ENCODE peak calls at places on chromosomes 12 and 14, in four cellular contexts. S is T-cell; V is CD8-positive, alpha-beta memory T cell; D is HTR-8/SVneo. K is an unnamed sample.

GRCh38 chr14:20836668-20837338 is 34.2 kb upstream of the RNASE1 start:
- DNase-seq in S (no peak), V (no peak), D (no peak), K (no peak)

GRCh38 chr14:36293824-36294223 is 26.6 kb downstream of the MBIP start:
- DNase-seq in S (no peak), V (no peak), D (no peak), K (no peak)

GRCh38 chr14:60311417-60311816 is 62.4 kb downstream of the PPM1A start:
- DNase-seq in S (no peak), V (no peak), D (no peak), K (no peak)

GRCh38 chr12:125249066-125249824 is 184.0 kb downstream of the AACS start:
- DNase-seq in S (no peak), V (no peak), D (no peak), K (no peak)

GRCh38 chr12:34299802-34300193 is 277.5 kb downstream of the ALG10 start:
- DNase-seq in S (no peak), V (peak), D (no peak), K (no peak)

GRCh38 chr14:104121142-104121541 is 17.2 kb upstream of the KIF26A start:
- DNase-seq in S (no peak), V (no peak), D (no peak), K (peak)

GRCh38 chr12:131948166-131948712 is 1.5 kb upstream of the EP400 start:
- DNase-seq in S (no peak), V (no peak), D (no peak), K (no peak)

GRCh38 chr12:42607584-42607984 is 18.0 kb upstream of the PRICKLE1 start:
- DNase-seq in S (no peak), V (no peak), D (no peak), K (no peak)

GRCh38 chr12:50563434-50563787 is 58.6 kb downstream of the DIP2B start:
- DNase-seq in S (no peak), V (no peak), D (no peak), K (no peak)

GRCh38 chr12:3077572-3078081 is 448 bp downstream of the TSPAN9 start:
- DNase-seq in S (no peak), V (no peak), D (peak), K (no peak)

GRCh38 chr12:117514016-117514415 is 152.6 kb upstream of the NOS1 start:
- DNase-seq in S (no peak), V (no peak), D (no peak), K (no peak)

GRCh38 chr14:52783211-52783610 is 8.2 kb downstream of the GNPNAT1 start:
- DNase-seq in S (no peak), V (no peak), D (no peak), K (no peak)

GRCh38 chr12:26374934-26375333 is 179.6 kb downstream of the SSPN start:
- DNase-seq in S (no peak), V (no peak), D (no peak), K (no peak)

GRCh38 chr14:88599761-88600439 is 37.1 kb downstream of the ZC3H14 start:
- DNase-seq in S (no peak), V (no peak), D (no peak), K (no peak)

GRCh38 chr14:102155150-102155549 is 15.5 kb downstream of the WDR20 start:
- DNase-seq in S (no peak), V (no peak), D (no peak), K (no peak)

GRCh38 chr14:51938137-51938536 is 51.2 kb upstream of the RTRAF start:
- DNase-seq in S (no peak), V (no peak), D (no peak), K (no peak)

GRCh38 chr12:119914666-119915065 is 37.5 kb upstream of the CIT start:
- DNase-seq in S (no peak), V (no peak), D (no peak), K (no peak)

GRCh38 chr14:22837059-22837749 is 819 bp downstream of the MMP14 start:
- DNase-seq in S (no peak), V (no peak), D (peak), K (no peak)

GRCh38 chr14:38357557-38357956 is 101.7 kb upstream of the CLEC14A start:
- DNase-seq in S (no peak), V (no peak), D (peak), K (no peak)

GRCh38 chr14:92122351-92122677 is 545 bp downstream of the CPSF2 start:
- DNase-seq in S (no peak), V (no peak), D (peak), K (peak)

GRCh38 chr12:49567302-49567610 is 686 bp downstream of the MCRS1 start:
- DNase-seq in S (no peak), V (no peak), D (no peak), K (no peak)

GRCh38 chr12:105164068-105164467 is 56.5 kb downstream of the WASHC4 start:
- DNase-seq in S (no peak), V (no peak), D (no peak), K (no peak)

GRCh38 chr12:30746190-30746589 is 8.6 kb downstream of the CAPRIN2 start:
- DNase-seq in S (no peak), V (no peak), D (no peak), K (no peak)

GRCh38 chr14:35883677-35884293 is 57.6 kb downstream of the BRMS1L start:
- DNase-seq in S (no peak), V (no peak), D (peak), K (peak)

GRCh38 chr14:32224731-32225377 is 21.8 kb upstream of the RNU6-8 start:
- DNase-seq in S (no peak), V (no peak), D (peak), K (peak)

GRCh38 chr14:24032727-24033418 is 18.9 kb upstream of the CARMIL3 start:
- DNase-seq in S (no peak), V (no peak), D (no peak), K (no peak)

GRCh38 chr12:6461401-6462233 is 8.9 kb downstream of the VAMP1 start:
- DNase-seq in S (peak), V (peak), D (no peak), K (no peak)

GRCh38 chr14:22776215-22776614 is 9.7 kb downstream of the OXA1L start:
- DNase-seq in S (no peak), V (no peak), D (no peak), K (no peak)

GRCh38 chr12:50678650-50679049 is 85.3 kb upstream of the ATF1 start:
- DNase-seq in S (no peak), V (no peak), D (no peak), K (no peak)

GRCh38 chr12:27133022-27133590 is 50.7 kb upstream of the C12orf71 start:
- DNase-seq in S (no peak), V (no peak), D (no peak), K (no peak)

GRCh38 chr14:90409209-90409730 is 12.4 kb downstream of the CALM1 start:
- DNase-seq in S (no peak), V (no peak), D (peak), K (no peak)

GRCh38 chr12:90896164-90896563 is 58.8 kb downstream of the CCER1 start:
- DNase-seq in S (no peak), V (no peak), D (peak), K (peak)

GRCh38 chr12:80710727-80711066 is 3.3 kb downstream of the MYF6 start:
- DNase-seq in S (no peak), V (no peak), D (no peak), K (no peak)